ENCODE peak calls at places on chromosomes 3 and 15, in four cellular contexts. Y is heart left ventricle, G is adrenal gland, F is fibroblast of the aortic adventitia. C is an unnamed sample.

GRCh38 chr15:42137461-42138261 is 18.8 kb downstream of the PLA2G4F start:
- DNase-seq in Y (no peak), G (peak; percentile 33), F (peak; percentile 67), C (peak; percentile 21)

GRCh38 chr15:69699096-69699495 is 246.5 kb downstream of the RPLP1 start:
- DNase-seq in Y (no peak), G (no peak), F (no peak), C (no peak)

GRCh38 chr15:40454904-40455391 is 14.2 kb downstream of the BAHD1 start:
- DNase-seq in Y (no peak), G (no peak), F (peak; percentile 50), C (no peak)

GRCh38 chr3:192869131-192870027 is 48.3 kb downstream of the MB21D2 start:
- DNase-seq in Y (no peak), G (peak; percentile 50), F (peak; percentile 59), C (no peak)

GRCh38 chr15:69116391-69116790 is 44.0 kb upstream of the GLCE start:
- DNase-seq in Y (no peak), G (no peak), F (no peak), C (no peak)

GRCh38 chr3:184523825-184524615 is 37.6 kb upstream of the EPHB3 start:
- DNase-seq in Y (no peak), G (no peak), F (peak; percentile 64), C (no peak)

GRCh38 chr3:52406791-52407510 is 38.0 kb downstream of the SEMA3G start:
- DNase-seq in Y (peak; percentile 24), G (no peak), F (no peak), C (peak; percentile 86)

GRCh38 chr3:71684046-71684730 is 41.0 kb downstream of the EIF4E3 start:
- DNase-seq in Y (no peak), G (no peak), F (no peak), C (no peak)

GRCh38 chr3:16888785-16889607 is 4.2 kb downstream of the PLCL2 start:
- DNase-seq in Y (no peak), G (no peak), F (no peak), C (no peak)

GRCh38 chr3:39216176-39216790 is 23.9 kb upstream of the XIRP1 start:
- DNase-seq in Y (no peak), G (no peak), F (no peak), C (no peak)

GRCh38 chr3:122982202-122983185 is 45.1 kb downstream of the SEMA5B start:
- DNase-seq in Y (peak; percentile 65), G (no peak), F (no peak), C (no peak)

GRCh38 chr3:139577899-139578298 is 38.4 kb upstream of the RBP1 start:
- DNase-seq in Y (no peak), G (no peak), F (no peak), C (no peak)

GRCh38 chr3:103991461-103992115 is 1375.1 kb upstream of the ALCAM start:
- DNase-seq in Y (no peak), G (no peak), F (peak; percentile 0), C (no peak)
- TF ChIP-seq CTCF in Y (no peak), G (no peak), F (no peak), C (peak; percentile 76)

DNA sequence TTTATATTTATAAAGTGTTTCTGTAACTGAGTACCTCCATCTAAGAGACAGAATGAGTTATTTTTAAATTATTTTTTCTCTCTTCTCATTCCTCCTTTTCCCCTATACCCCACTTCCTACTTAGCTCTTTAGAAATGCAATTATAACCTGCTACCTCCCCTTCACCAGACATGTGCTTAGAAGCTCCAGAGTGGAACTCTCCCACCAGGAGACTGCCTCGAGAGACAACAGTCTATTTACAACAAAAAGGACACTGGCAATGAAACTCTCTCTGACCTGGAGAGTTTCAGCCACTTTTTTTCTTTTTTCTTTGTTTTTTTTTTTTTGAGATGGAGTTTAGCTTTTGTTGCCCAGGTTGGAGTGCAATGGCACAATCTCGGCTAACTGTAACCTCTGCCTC is 109.4 kb upstream of the PLXND1 start:
- DNase-seq in Y (no peak), G (no peak), F (no peak), C (no peak)
- TF ChIP-seq CTCF in Y (no peak), G (no peak), F (no peak), C (no peak)

DNA sequence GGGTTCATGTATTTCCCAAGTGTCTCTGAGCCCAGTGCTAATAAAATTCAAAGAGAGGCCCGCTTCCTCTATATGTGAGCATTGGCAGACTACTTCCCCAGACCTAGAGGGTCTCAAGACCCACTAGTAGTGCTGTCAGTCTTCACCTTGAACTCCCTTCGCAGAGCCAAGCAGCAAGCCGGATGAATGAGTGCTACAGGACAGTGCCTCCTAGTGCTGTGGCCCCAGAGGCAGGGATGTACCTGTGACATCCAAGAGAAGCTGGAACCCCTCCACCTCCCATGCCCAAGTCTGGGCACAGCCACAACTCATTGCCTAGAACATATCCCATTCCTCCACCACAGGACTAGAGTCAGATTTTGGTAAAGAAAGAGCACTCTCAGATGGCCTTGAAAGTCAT is 37.2 kb upstream of the MASP1 start:
- DNase-seq in Y (no peak), G (no peak), F (no peak), C (no peak)
- TF ChIP-seq CTCF in Y (no peak), G (no peak), F (no peak), C (no peak)

DNA sequence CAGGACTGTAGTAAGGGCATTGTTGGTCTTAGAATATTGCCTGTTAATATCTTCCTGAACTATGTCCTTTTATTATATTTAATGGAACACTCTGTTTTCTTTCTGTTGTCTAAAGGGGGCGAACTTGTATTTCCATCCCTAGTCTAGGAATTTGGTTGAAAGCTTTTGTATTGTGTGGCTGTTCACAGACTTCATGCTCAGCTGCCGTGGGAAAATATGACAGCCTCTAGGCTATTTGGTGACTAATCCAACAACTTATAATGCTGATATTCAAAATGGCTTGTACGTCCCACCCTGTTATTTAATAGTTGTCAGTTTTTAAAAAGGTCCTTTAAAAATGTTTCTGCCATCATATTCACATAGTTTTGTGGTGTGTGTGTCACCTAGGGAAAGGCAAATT is 202.6 kb downstream of the KLHL25 start:
- DNase-seq in Y (no peak), G (no peak), F (peak; percentile 90), C (no peak)
- TF ChIP-seq CTCF in Y (peak; percentile 31), G (peak; percentile 24), F (peak; percentile 45), C (peak; percentile 80)

C was measured in chondrocyte.